ENCODE peak calls at places on chromosomes 1 and 21, in five cellular contexts. P is activated T-cell treated with anti-CD3 and anti-CD28 coated beads, Interleukin-2, amount 50 U/mL, for 4 hours; O is fibroblast of pulmonary artery; M is esophagus squamous epithelium; Y is stimulated activated CD4-positive, alpha-beta T cell treated with anti-CD3 and anti-CD28 coated beads, Interleukin-4, amount 100 ng/mL, for 24 hours. Q is an unnamed sample.

GRCh38 chr21:42381347-42381984 is 14.4 kb downstream of the TMPRSS3 start:
- DNase-seq in P (peak), Y (peak), O (peak), M (no peak), Q (no peak)

GRCh38 chr1:232457607-232458006 is 172.3 kb downstream of the SIPA1L2 start:
- DNase-seq in Y (peak), O (no peak), M (no peak), P (no peak), Q (no peak)

GRCh38 chr1:224447251-224447650 is 12.7 kb upstream of the WDR26 start:
- DNase-seq in M (no peak), O (peak), Y (no peak), P (no peak), Q (no peak)

GRCh38 chr1:58884706-58885661 is 101.1 kb upstream of the JUN start:
- DNase-seq in O (no peak), P (no peak), Y (no peak), M (no peak), Q (no peak)

GRCh38 chr1:184539580-184539979 is 152.8 kb downstream of the C1orf21 start:
- DNase-seq in M (no peak), Y (no peak), O (no peak), P (no peak), Q (no peak)

GRCh38 chr1:67468066-67468718 is 38.0 kb upstream of the SERBP1 start:
- DNase-seq in Y (no peak), O (peak), P (no peak), M (no peak), Q (no peak)

GRCh38 chr1:219555802-219556201 is 57.1 kb downstream of the ZC3H11B start:
- DNase-seq in O (peak), P (no peak), M (no peak), Y (no peak), Q (no peak)

GRCh38 chr1:115324649-115325420 is 13.2 kb downstream of the NGF start:
- DNase-seq in P (no peak), M (no peak), Y (no peak), O (no peak), Q (no peak)

GRCh38 chr1:36562181-36562685 is 79.5 kb upstream of the CSF3R start:
- DNase-seq in M (no peak), Y (no peak), O (no peak), P (no peak), Q (no peak)

GRCh38 chr21:15495965-15496364 is 233.8 kb upstream of the USP25 start:
- DNase-seq in P (no peak), M (no peak), Y (no peak), O (peak), Q (no peak)

GRCh38 chr1:41810446-41810845 is 108.3 kb downstream of the HIVEP3 start:
- DNase-seq in Y (peak), P (peak), M (no peak), O (peak), Q (no peak)

GRCh38 chr1:181087400-181087901 is 1.0 kb upstream of the IER5 start:
- DNase-seq in M (no peak), Y (peak), P (no peak), O (no peak), Q (no peak)

GRCh38 chr1:186634511-186634910 is 45.7 kb downstream of the PTGS2 start:
- DNase-seq in O (no peak), Y (no peak), P (no peak), M (no peak), Q (no peak)

GRCh38 chr1:220528049-220528678 is at the start of gene MARK1:
- DNase-seq in M (no peak), P (no peak), Y (no peak), O (peak), Q (peak)

GRCh38 chr1:209232759-209233158 is 350.8 kb upstream of the CAMK1G start:
- DNase-seq in Y (no peak), P (no peak), O (no peak), M (no peak), Q (no peak)

GRCh38 chr1:8970870-8971337 is 25.2 kb downstream of the CA6 start:
- DNase-seq in P (no peak), O (no peak), M (no peak), Y (peak), Q (peak)

GRCh38 chr1:117842408-117843170 is 86.8 kb downstream of the GDAP2 start:
- DNase-seq in Y (no peak), P (no peak), O (no peak), M (no peak), Q (no peak)

GRCh38 chr1:97056386-97056785 is 334.8 kb downstream of the PTBP2 start:
- DNase-seq in P (no peak), Y (no peak), M (no peak), O (no peak), Q (no peak)

GRCh38 chr1:53127546-53127945 is 14.9 kb downstream of the SLC1A7 start:
- DNase-seq in M (no peak), O (no peak), Y (no peak), P (no peak), Q (no peak)

Q was measured in GM12891.